ENCODE peak calls at places on chromosome 1, in six cellular contexts. P is GM04503; G is ACHN; D is CD4-positive, CD25-positive, alpha-beta regulatory T cell; T is WTC11; I is MV-4-11. S is an unnamed sample.

GRCh38 chr1:48066951-48067350 is 69.8 kb upstream of the TRABD2B start:
- DNase-seq in P (no peak), G (peak; percentile 83), D (no peak), T (no peak), I (no peak), S (no peak)

GRCh38 chr1:155022927-155023236 is 10.7 kb downstream of the DCST2 start:
- DNase-seq in P (no peak), G (no peak), D (no peak), T (no peak), I (peak; percentile 31), S (no peak)

GRCh38 chr1:109877320-109877771 is 33.3 kb upstream of the CSF1 start:
- DNase-seq in P (peak; percentile 97), G (peak; percentile 87), D (no peak), T (peak; percentile 64), I (no peak), S (peak; percentile 91)

GRCh38 chr1:43056981-43057391 is 98.3 kb upstream of the SLC2A1 start:
- DNase-seq in P (no peak), G (no peak), D (no peak), T (no peak), I (no peak), S (no peak)

GRCh38 chr1:16628361-16629111 is 15.2 kb upstream of the NBPF1 start:
- DNase-seq in P (no peak), G (no peak), D (no peak), T (no peak), I (no peak), S (peak; percentile 41)

GRCh38 chr1:44305962-44306422 is 49.1 kb downstream of the ERI3 start:
- DNase-seq in P (no peak), G (no peak), D (no peak), T (no peak), I (no peak), S (no peak)

GRCh38 chr1:179194068-179194537 is 35.4 kb downstream of the ABL2 start:
- DNase-seq in P (no peak), G (no peak), D (no peak), T (no peak), I (no peak), S (no peak)

GRCh38 chr1:205518616-205519540 is 14.4 kb downstream of the CDK18 start:
- DNase-seq in P (no peak), G (no peak), D (no peak), T (no peak), I (no peak), S (no peak)

GRCh38 chr1:184387069-184387870 is 441 bp downstream of the C1orf21 start:
- DNase-seq in P (no peak), G (no peak), D (no peak), T (peak; percentile 47), I (no peak), S (peak; percentile 47)

GRCh38 chr1:153928776-153929432 is 6.1 kb upstream of the GATAD2B start:
- DNase-seq in P (no peak), G (no peak), D (no peak), T (no peak), I (no peak), S (no peak)

GRCh38 chr1:30039354-30040080 is 683.9 kb downstream of the MATN1 start:
- DNase-seq in P (no peak), G (no peak), D (no peak), T (no peak), I (no peak), S (no peak)

GRCh38 chr1:154730986-154731489 is 123.1 kb upstream of the ADAR start:
- DNase-seq in P (peak; percentile 50), G (no peak), D (no peak), T (no peak), I (no peak), S (peak; percentile 26)